ENCODE peak calls at places on chromosomes 12 and 14, in eight cellular contexts. K, Q, I, P, N, S, O and X are unnamed samples.

GRCh38 chr14:75182820-75183219 is 6.4 kb upstream of the TMED10 start:
- DNase-seq in K (no peak), Q (no peak), I (no peak), P (no peak), N (peak), S (no peak), O (peak), X (no peak)

GRCh38 chr14:54048311-54048710 is 91.7 kb upstream of the BMP4 start:
- DNase-seq in K (no peak), Q (no peak), I (peak), P (no peak), N (no peak), S (no peak), O (no peak), X (no peak)

GRCh38 chr12:64678248-64678647 is 68.0 kb downstream of the RASSF3 start:
- DNase-seq in K (no peak), Q (no peak), I (peak), P (no peak), N (peak), S (no peak), O (no peak), X (no peak)

GRCh38 chr14:91246051-91246852 is 1.7 kb upstream of the GPR68 start:
- DNase-seq in K (no peak), Q (no peak), I (no peak), P (no peak), N (no peak), S (no peak), O (no peak), X (no peak)

GRCh38 chr12:104340177-104340576 is 36.6 kb downstream of the EID3 start:
- DNase-seq in K (no peak), Q (no peak), I (no peak), P (no peak), N (no peak), S (no peak), O (peak), X (no peak)

GRCh38 chr14:104689620-104690265 is 325 bp downstream of the INF2 start:
- DNase-seq in K (peak), Q (no peak), I (no peak), P (no peak), N (no peak), S (no peak), O (no peak), X (no peak)

GRCh38 chr14:100618763-100619320 is 31.6 kb upstream of the BEGAIN start:
- DNase-seq in K (no peak), Q (no peak), I (no peak), P (no peak), N (no peak), S (no peak), O (no peak), X (no peak)

GRCh38 chr14:68377459-68377858 is 415.4 kb downstream of the ZFP36L1 start:
- DNase-seq in K (no peak), Q (no peak), I (peak), P (peak), N (no peak), S (no peak), O (peak), X (no peak)

GRCh38 chr14:22824711-22825359 is 4.9 kb upstream of the MRPL52 start:
- DNase-seq in K (no peak), Q (no peak), I (peak), P (no peak), N (peak), S (no peak), O (peak), X (no peak)

GRCh38 chr14:60658116-60658515 is 8.8 kb upstream of the SIX1 start:
- DNase-seq in K (no peak), Q (no peak), I (no peak), P (no peak), N (no peak), S (no peak), O (no peak), X (no peak)

GRCh38 chr12:12812605-12813119 is 484 bp upstream of the DDX47 start:
- DNase-seq in K (no peak), Q (no peak), I (no peak), P (no peak), N (no peak), S (no peak), O (no peak), X (no peak)

GRCh38 chr12:12813120-12814101 is at the start of gene DDX47:
- DNase-seq in K (peak), Q (peak), I (peak), P (peak), N (peak), S (peak), O (peak), X (peak)

GRCh38 chr12:12810507-12811143 is 2.5 kb upstream of the DDX47 start:
- DNase-seq in K (no peak), Q (no peak), I (no peak), P (no peak), N (no peak), S (no peak), O (no peak), X (no peak)

GRCh38 chr12:12811343-12811742 is 1.8 kb upstream of the DDX47 start:
- DNase-seq in K (no peak), Q (no peak), I (no peak), P (no peak), N (no peak), S (no peak), O (no peak), X (no peak)

GRCh38 chr12:12812163-12812562 is 983 bp upstream of the DDX47 start:
- DNase-seq in K (no peak), Q (no peak), I (peak), P (no peak), N (no peak), S (no peak), O (no peak), X (no peak)
- TF ChIP-seq CTCF in K (no peak), Q (no peak), I (no peak), P (no peak), N (no peak), S (no peak), O (no peak), X (no peak)

GRCh38 chr12:107125833-107126232 is 32.5 kb upstream of the CRY1 start:
- DNase-seq in K (no peak), Q (no peak), I (no peak), P (no peak), N (peak), S (no peak), O (no peak), X (no peak)

GRCh38 chr12:107129315-107129930 is 36.1 kb upstream of the CRY1 start:
- DNase-seq in K (no peak), Q (no peak), I (no peak), P (no peak), N (no peak), S (no peak), O (no peak), X (no peak)

GRCh38 chr12:107130830-107131760 is 37.7 kb upstream of the CRY1 start:
- DNase-seq in K (no peak), Q (no peak), I (no peak), P (no peak), N (no peak), S (no peak), O (no peak), X (no peak)

GRCh38 chr12:107127482-107128185 is 34.3 kb upstream of the CRY1 start:
- DNase-seq in K (no peak), Q (no peak), I (no peak), P (no peak), N (no peak), S (no peak), O (no peak), X (no peak)

GRCh38 chr12:107126688-107127481 is 33.5 kb upstream of the CRY1 start:
- DNase-seq in K (no peak), Q (no peak), I (no peak), P (no peak), N (peak), S (no peak), O (peak), X (no peak)
- TF ChIP-seq CTCF in K (no peak), Q (no peak), I (no peak), P (peak), N (peak), S (peak), O (peak), X (peak)

DNA sequence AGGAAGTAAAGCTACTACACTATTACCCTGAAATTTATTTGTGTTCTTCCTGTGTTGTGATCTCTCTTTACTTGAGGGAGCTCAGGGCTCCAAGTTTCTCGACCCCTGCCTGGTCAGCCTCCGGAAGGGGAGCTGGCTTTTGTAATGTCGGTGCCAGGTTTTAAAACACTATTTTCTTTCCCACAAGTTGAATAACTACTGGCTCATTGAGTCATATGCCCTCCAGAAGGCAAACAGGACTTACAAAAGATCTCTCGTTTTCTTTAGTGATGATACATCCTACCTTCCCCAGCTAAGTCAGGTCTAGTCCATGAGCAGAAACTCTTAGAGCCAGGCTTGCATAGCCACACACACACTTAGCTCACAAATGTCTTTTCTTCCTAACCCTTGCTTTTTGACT is 209.9 kb upstream of the FLRT2 start:
- DNase-seq in K (no peak), Q (no peak), I (no peak), P (no peak), N (peak), S (no peak), O (peak), X (no peak)
- TF ChIP-seq CTCF in K (no peak), Q (no peak), I (no peak), P (no peak), N (no peak), S (no peak), O (no peak), X (no peak)

DNA sequence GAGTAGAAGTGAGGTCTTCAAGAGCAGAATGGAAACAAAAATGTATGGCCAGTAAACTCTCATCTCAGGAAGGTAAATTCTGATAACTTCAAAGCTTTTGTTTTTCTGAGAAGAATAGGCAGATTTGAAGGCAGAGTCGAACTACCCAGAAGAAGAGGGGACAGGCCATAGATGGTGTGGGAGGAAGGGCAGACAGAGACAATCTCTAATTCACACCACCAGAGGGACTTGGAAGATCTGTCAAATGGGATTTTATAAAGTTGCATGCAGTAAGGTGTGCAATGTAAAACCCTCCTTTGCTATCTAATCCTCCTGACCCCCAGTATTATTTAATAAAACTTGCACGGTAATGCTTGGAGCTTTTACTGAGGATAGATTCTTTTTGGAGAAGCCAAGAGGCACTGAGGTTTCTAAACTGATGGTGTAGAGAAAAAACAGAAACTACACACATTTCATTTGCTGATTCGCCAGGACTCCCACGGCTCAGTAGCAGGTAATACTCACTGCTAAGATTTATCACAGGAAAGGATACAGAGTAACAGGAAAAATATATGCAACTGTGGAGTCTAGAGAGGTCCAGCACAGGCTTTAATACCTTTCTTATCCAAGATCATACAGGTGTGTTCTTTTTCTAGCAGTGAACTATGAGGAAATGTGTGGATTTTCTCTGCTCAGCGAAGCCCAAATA is 18.3 kb downstream of the SLC38A2 start:
- DNase-seq in K (no peak), Q (no peak), I (no peak), P (no peak), N (peak), S (no peak), O (no peak), X (no peak)
- TF ChIP-seq CTCF in K (no peak), Q (no peak), I (no peak), P (no peak), N (peak), S (no peak), O (peak), X (no peak)

DNA sequence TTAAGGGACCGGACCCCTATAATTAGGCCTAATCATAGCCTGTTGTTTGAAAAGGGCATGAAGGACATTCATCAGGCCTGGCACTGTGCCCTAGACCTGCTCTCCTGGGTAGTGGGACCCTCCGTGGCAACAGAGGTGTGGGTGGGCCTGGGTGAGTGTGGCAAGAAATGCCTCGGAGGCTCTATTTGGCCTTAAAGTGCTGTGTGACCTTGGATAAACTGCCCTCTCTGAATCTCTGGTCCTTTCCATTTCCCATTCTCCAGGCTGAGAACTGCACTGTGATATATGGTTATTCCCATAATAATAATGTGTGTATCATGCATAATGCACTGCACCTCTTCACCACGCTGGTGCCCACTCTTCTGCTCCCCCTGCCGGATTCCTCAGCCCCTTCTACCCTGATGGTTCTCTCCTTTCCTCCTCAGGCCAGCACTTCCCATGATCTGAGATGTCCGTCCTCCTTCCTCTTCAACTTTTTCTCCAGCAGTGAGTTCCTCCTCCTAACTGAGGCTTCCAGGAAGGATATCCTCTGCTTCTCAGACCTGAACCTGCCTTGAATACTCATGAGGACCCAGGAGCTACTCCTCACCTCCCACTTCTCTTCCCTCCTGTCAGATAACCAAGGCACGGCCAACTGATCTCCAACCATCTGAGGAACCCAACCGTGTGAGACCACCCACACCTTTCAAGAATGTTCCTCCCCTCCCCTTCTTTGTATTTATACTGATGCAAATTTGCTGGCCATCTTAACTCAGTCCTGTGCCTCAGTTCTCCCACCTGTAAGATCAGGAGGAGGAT is 111.0 kb upstream of the PZP start:
- DNase-seq in K (no peak), Q (no peak), I (no peak), P (no peak), N (no peak), S (no peak), O (peak), X (no peak)
- TF ChIP-seq CTCF in K (no peak), Q (no peak), I (no peak), P (no peak), N (no peak), S (no peak), O (peak), X (no peak)

DNA sequence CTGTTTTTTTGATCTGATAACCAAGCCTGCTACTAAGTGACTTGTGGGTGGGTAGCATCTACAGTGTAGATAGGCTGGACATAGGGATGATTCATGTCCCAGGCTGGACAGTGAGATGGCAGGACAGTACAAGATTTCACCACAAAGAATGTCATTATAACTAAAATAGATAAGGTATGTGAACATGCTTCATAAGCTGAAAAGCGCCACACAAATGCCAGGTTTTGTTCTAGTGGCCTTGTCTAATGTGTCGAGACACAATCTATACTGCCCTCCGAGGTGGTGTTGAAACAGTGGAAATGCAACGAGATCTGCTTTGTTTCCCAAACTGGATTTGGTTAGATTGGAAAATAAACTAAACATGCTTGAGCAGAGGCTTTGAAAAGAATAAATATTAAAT is 4.4 kb downstream of the LGALS3 start:
- DNase-seq in K (no peak), Q (no peak), I (no peak), P (no peak), N (peak), S (no peak), O (peak), X (no peak)
- TF ChIP-seq CTCF in K (peak), Q (no peak), I (no peak), P (peak), N (peak), S (peak), O (peak), X (no peak)